ENCODE peak calls at places on chromosomes 12 and 14, in five cellular contexts. N is SK-N-SH, J is H1, V is K562, L is HCT116. O is an unnamed sample.

GRCh38 chr14:79161576-79161975 is 991.4 kb downstream of the NRXN3 start:
- DNase-seq in L (no peak), J (peak), N (no peak), V (no peak), O (peak)

GRCh38 chr14:100391777-100392176 is 68.6 kb downstream of the SLC25A47 start:
- DNase-seq in J (no peak), L (no peak), V (no peak), N (no peak), O (no peak)

GRCh38 chr14:67413806-67414769 is 2.1 kb upstream of the PLEK2 start:
- DNase-seq in N (no peak), J (peak), V (peak), L (peak), O (no peak)

GRCh38 chr14:52244328-52244727 is 23.2 kb upstream of the PTGDR start:
- DNase-seq in V (no peak), J (no peak), N (no peak), L (no peak), O (no peak)

GRCh38 chr12:75087656-75088055 is 122.0 kb downstream of the KCNC2 start:
- DNase-seq in N (no peak), J (no peak), V (no peak), L (peak), O (peak)

GRCh38 chr14:77007975-77008421 is 20.5 kb downstream of the IRF2BPL start:
- DNase-seq in V (no peak), N (no peak), L (no peak), J (no peak), O (peak)

GRCh38 chr12:120539303-120539702 is 5.1 kb downstream of the RNF10 start:
- DNase-seq in N (peak), J (no peak), V (no peak), L (no peak), O (no peak)

GRCh38 chr14:48261436-48261835 is 586.0 kb upstream of the MDGA2 start:
- DNase-seq in J (no peak), V (no peak), L (no peak), N (no peak), O (no peak)

GRCh38 chr12:15151141-15152091 is 69.8 kb downstream of the RERG start:
- DNase-seq in L (peak), V (no peak), J (no peak), N (peak), O (no peak)

GRCh38 chr12:104733717-104734175 is 224.3 kb downstream of the SLC41A2 start:
- DNase-seq in N (peak), L (peak), V (peak), J (no peak), O (peak)

GRCh38 chr14:48325486-48325885 is 650.1 kb upstream of the MDGA2 start:
- DNase-seq in J (no peak), L (no peak), V (no peak), N (no peak), O (no peak)

GRCh38 chr14:54098536-54098935 is 141.9 kb upstream of the BMP4 start:
- DNase-seq in L (no peak), V (no peak), J (no peak), N (no peak), O (no peak)

GRCh38 chr12:32197421-32197820 is 90.8 kb downstream of the BICD1 start:
- DNase-seq in L (no peak), N (no peak), V (no peak), J (no peak), O (no peak)

GRCh38 chr14:101716956-101717662 is 44.4 kb upstream of the PPP2R5C start:
- DNase-seq in V (peak), J (no peak), L (no peak), N (no peak), O (no peak)

GRCh38 chr14:43161477-43161876 is 1345.6 kb downstream of the FSCB start:
- DNase-seq in V (no peak), N (no peak), L (no peak), J (no peak), O (no peak)

GRCh38 chr14:64767215-64767964 is 63.2 kb downstream of the PLEKHG3 start:
- DNase-seq in N (no peak), L (no peak), J (no peak), V (no peak), O (no peak)

GRCh38 chr14:60199321-60199720 is 34.1 kb upstream of the DHRS7 start:
- DNase-seq in N (no peak), V (no peak), L (no peak), J (no peak), O (no peak)

GRCh38 chr14:24817638-24818053 is 183.7 kb upstream of the GZMB start:
- DNase-seq in N (no peak), V (no peak), J (no peak), L (no peak), O (no peak)

GRCh38 chr12:118188690-118189371 is 52.9 kb downstream of the PEBP1 start:
- DNase-seq in J (no peak), N (peak), V (no peak), L (no peak), O (no peak)

GRCh38 chr14:24331731-24332093 is 3.2 kb downstream of the ADCY4 start:
- DNase-seq in N (no peak), L (no peak), J (no peak), V (no peak), O (no peak)

GRCh38 chr12:115895247-115895646 is 382.2 kb downstream of the MED13L start:
- DNase-seq in L (no peak), N (no peak), V (peak), J (no peak), O (peak)

GRCh38 chr12:23561536-23561935 is 387.9 kb downstream of the SOX5 start:
- DNase-seq in L (no peak), J (no peak), N (no peak), V (no peak), O (no peak)

GRCh38 chr12:118514297-118514696 is 137.9 kb downstream of the SUDS3 start:
- DNase-seq in J (no peak), V (no peak), L (no peak), N (no peak), O (no peak)

GRCh38 chr12:65853489-65854157 is 29.3 kb downstream of the HMGA2 start:
- DNase-seq in J (no peak), N (no peak), V (no peak), L (no peak), O (no peak)

GRCh38 chr12:21697829-21698630 is 40.4 kb upstream of the LDHB start:
- DNase-seq in V (no peak), J (no peak), L (peak), N (peak), O (no peak)

GRCh38 chr12:107404981-107405380 is 280.6 kb upstream of the PWP1 start:
- DNase-seq in J (no peak), N (peak), L (peak), V (peak), O (peak)

GRCh38 chr12:82942521-82942920 is 255.8 kb downstream of the TMTC2 start:
- DNase-seq in N (no peak), L (no peak), J (no peak), V (no peak), O (no peak)

GRCh38 chr14:31966896-31967668 is 110.0 kb upstream of the ARHGAP5 start:
- DNase-seq in V (no peak), N (no peak), J (no peak), L (no peak), O (no peak)

GRCh38 chr12:80192087-80192486 is 92.8 kb downstream of the OTOGL start:
- DNase-seq in J (no peak), N (no peak), L (no peak), V (no peak), O (no peak)

GRCh38 chr14:92615451-92615850 is 101.9 kb downstream of the RIN3 start:
- DNase-seq in V (no peak), L (no peak), N (no peak), J (no peak), O (no peak)

GRCh38 chr12:132139912-132140311 is 4.2 kb downstream of the DDX51 start:
- DNase-seq in J (no peak), N (no peak), L (no peak), V (no peak), O (no peak)

GRCh38 chr12:42936991-42937390 is 347.4 kb upstream of the PRICKLE1 start:
- DNase-seq in L (no peak), N (no peak), J (no peak), V (no peak), O (no peak)

GRCh38 chr12:19620222-19620621 is 180.9 kb downstream of the AEBP2 start:
- DNase-seq in V (no peak), J (no peak), N (no peak), L (no peak), O (peak)

GRCh38 chr14:49206832-49207231 is 379.3 kb downstream of the RPS29 start:
- DNase-seq in L (no peak), J (no peak), V (no peak), N (no peak), O (no peak)

GRCh38 chr12:53143355-53143754 is 37.2 kb upstream of the ZNF740 start:
- DNase-seq in J (no peak), V (no peak), L (no peak), N (no peak), O (no peak)

GRCh38 chr14:58792421-58792820 is 154.7 kb downstream of the DACT1 start:
- DNase-seq in V (no peak), L (no peak), J (no peak), N (no peak), O (no peak)

GRCh38 chr12:15546102-15546701 is 223.9 kb downstream of the PTPRO start:
- DNase-seq in N (no peak), L (no peak), V (no peak), J (no peak), O (no peak)

GRCh38 chr12:52795694-52796428 is at the start of gene KRT3:
- DNase-seq in J (no peak), V (no peak), N (no peak), L (no peak), O (no peak)

DNA sequence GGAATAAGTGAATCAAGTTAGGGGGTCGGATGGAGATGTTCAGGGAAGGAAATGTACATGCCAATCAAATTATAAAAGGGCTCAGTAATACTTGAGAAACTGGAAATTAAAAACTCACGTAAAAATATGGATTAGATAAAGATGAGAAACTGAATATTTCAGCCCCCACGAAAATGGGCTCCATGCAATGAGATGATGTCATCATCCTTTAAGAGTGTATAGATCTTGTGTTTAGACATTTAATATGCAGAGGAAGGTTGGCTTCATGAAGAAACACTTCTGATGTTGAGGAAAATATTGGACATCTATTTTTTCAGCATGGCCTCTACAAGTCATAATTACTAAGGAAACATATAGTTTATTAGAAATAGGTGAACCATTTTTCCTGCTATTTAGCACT is 9.5 kb downstream of the TBC1D30 start:
- DNase-seq in L (no peak), N (no peak), J (no peak), V (no peak), O (no peak)
- TF ChIP-seq JUND in L (no peak), N (no peak), J (no peak), V (no peak), O (no peak)

DNA sequence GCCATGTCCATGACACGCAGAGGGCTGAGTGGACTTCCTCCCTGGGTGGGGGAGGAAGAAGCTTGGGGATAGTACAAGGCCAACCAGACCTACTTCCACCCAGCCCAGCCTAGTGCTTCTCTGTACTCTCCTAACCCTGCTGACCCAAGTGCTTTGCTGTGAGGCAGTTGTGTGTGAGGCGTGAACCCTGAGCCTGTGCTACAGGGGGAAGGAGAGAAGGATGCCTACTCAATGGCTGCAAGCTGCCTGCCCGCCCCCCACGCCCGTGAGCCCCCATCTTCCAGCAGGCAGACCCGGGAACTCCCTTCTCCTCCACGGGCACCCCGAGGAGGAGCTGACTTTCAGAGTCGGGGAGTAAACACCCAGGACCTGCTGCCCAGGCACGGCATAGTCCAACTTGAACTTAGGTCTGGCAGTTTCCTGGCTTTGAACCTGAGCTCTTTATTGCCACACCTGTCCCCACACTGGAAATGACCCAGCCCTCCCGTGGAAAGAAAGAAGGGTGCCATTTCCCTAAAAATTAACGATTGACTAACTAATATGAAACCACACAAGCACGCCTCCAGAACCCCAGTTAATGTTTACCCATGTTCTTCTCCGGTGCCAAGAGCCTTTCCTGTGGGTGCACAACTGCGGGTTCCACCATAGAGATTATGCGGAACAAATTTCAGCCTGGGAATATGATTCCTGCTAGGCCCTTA is 10.8 kb downstream of the ALDH2 start:
- DNase-seq in N (no peak), L (no peak), J (no peak), V (no peak), O (no peak)
- TF ChIP-seq JUND in N (no peak), L (no peak), J (no peak), V (no peak), O (no peak)

GRCh38 chr12:26661399-26661798 is 171.6 kb downstream of the ITPR2 start:
- DNase-seq in V (no peak), J (no peak), N (no peak), L (no peak), O (no peak)

GRCh38 chr12:26659930-26660329 is 173.1 kb downstream of the ITPR2 start:
- DNase-seq in L (no peak), J (no peak), V (no peak), N (no peak), O (no peak)

GRCh38 chr12:26654623-26655022 is 178.4 kb downstream of the ITPR2 start:
- DNase-seq in N (no peak), J (no peak), V (no peak), L (no peak), O (no peak)

DNA sequence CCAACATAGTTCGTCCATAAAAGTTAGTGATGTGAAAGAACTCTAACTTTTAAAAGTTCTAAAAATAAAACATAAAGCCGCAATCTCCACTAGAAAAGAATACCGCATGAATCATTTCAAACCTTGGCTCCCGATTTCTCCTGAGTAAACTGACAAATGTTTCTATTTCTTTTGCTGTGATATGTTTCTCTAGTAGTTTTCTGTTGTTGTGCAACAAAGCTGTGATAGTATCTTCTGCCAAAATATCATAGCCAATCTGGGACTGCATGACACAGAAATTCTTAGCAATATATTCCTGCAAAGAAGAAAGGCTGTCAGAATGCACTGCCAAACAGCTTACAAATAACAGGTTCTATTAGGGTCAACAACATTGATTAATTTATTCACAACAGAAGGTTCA is 174.0 kb downstream of the ITPR2 start:
- DNase-seq in J (no peak), L (no peak), N (no peak), V (no peak), O (no peak)
- TF ChIP-seq JUND in J (no peak), L (no peak), N (no peak), V (no peak), O (no peak)

DNA sequence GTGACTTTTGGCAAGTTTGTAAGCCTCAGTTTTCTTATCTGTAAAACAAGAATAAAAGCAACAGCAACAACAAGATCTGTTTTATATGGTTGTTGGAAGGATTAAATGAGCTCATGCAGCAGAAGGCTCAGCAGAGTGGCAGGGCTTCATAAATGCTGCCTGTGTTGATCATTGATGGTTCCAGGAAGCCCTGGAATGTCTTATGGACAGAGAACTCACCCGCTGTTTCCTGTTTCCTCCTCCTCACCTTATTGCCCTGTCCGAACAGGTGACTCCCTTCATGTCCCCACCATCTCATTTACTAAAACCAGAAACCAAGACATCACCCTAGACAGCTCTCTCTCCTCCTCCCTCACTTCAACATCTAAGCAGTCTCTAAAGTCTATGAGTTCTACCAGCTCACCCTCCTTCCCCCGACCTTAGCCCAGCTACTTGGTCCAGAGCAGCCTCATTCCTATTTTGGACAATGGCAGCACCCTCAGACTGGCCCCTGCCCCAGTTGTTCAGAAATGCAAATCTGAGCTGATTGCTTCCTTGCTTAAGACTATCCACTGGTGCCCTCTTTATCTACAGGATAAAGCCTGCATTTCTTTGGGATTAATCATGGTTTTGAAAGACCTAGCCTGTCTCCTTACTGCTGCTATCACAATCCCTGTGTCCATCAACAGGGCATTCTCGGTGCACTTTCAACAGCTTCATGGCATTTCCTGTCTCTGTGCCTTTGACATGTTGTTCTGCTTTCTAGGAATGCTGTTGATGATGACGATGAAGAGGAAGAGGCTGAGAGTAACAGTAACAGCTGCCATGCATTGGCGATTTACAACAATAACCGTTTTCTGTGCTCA is 21.4 kb upstream of the GSG1 start:
- DNase-seq in N (no peak), L (no peak), J (no peak), V (no peak), O (no peak)
- TF ChIP-seq JUND in N (peak), L (no peak), J (no peak), V (no peak), O (no peak)

GRCh38 chr12:27576667-27577347 is 52.8 kb downstream of the PPFIBP1 start:
- DNase-seq in J (no peak), V (no peak), N (no peak), L (no peak), O (no peak)
- TF ChIP-seq JUND in J (no peak), V (no peak), N (no peak), L (no peak), O (no peak)

DNA sequence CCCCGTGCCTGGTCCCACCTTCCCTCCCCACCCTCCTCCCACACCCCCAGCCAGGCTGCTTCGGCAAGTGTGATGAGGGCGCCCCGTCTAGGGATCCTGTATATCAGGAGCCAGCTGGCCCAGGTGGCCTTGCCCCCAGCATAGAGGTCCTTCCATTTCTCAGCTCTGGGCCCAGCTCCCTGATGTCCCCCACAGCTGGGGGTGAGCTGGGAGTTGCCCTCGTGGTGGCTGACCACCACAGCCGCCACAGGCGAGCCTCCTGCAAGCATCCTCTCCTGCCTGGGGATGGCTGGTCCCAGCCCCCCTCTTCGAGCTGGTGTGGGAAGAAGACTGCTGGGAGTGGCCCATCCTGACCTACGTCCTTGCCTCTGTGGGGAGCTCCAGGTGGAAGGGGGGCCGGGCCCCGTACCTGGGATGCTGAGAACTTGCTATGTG is 7.4 kb downstream of the ASPG start:
- DNase-seq in J (no peak), V (no peak), L (no peak), N (peak), O (no peak)
- TF ChIP-seq JUND in J (no peak), V (no peak), L (no peak), N (no peak), O (no peak)

GRCh38 chr12:1422604-1423315 is 171.6 kb downstream of the FBXL14 start:
- DNase-seq in L (no peak), N (no peak), J (no peak), V (no peak), O (no peak)
- TF ChIP-seq JUND in L (no peak), N (no peak), J (no peak), V (no peak), O (no peak)

GRCh38 chr12:119528241-119528640 is 65.3 kb upstream of the TMEM233 start:
- DNase-seq in V (no peak), L (no peak), J (no peak), N (no peak), O (peak)
- TF ChIP-seq JUND in V (no peak), L (no peak), J (no peak), N (no peak), O (no peak)

GRCh38 chr14:20799444-20799843 is 3.2 kb downstream of the RNASE1 start:
- DNase-seq in L (no peak), V (no peak), N (no peak), J (no peak), O (no peak)
- TF ChIP-seq JUND in L (no peak), V (no peak), N (no peak), J (no peak), O (no peak)

DNA sequence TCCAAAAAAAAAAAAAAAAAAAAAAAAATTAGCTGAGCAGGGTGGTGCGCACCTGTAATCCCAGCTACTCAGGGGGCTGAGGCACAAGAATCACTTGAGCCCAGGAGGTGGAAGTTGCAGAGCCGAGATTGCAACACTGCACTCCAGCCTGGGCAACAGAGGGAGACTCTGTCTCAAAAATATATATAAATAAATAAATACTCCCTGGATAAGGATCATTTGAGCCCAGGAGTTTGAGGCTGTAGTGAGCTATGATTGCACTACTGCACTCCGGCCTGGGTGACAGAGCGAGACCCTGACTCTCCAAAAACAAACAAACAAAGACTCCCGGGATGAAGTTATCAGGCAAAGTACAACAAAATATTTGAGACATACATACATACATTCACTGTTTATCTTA is 3.3 kb upstream of the NAA25 start:
- DNase-seq in V (no peak), N (no peak), L (no peak), J (no peak), O (peak)
- TF ChIP-seq JUND in V (no peak), N (no peak), L (no peak), J (no peak), O (no peak)

O was measured in T47D.